ENCODE peak calls at places on chromosome 1, in eight cellular contexts. One of them, this sample, is unnamed.

GRCh38 chr1:41626616-41627375 is 142.3 kb upstream of the EDN2 start:
- DNase-seq in ACHN: peak
- DNase-seq in activated naive CD4-positive, alpha-beta T cell treated with anti-CD3 and anti-CD28 coated beads, Interleukin-2, amount 10 ng/mL, durations not matched to agents 7 days and 5 days: no peak
- DNase-seq in ELR: peak
- DNase-seq in adrenal gland: no peak
- DNase-seq in lung microvascular endothelial cell: no peak
- DNase-seq in stimulated activated CD8-positive, alpha-beta memory T cell treated with anti-CD3 and anti-CD28 coated beads, Interleukin-7, amount 100 ng/mL, for 1 hour: no peak
- DNase-seq in GM04504: no peak
- DNase-seq in this sample: no peak

GRCh38 chr1:24491577-24492360 is 10.9 kb upstream of the RCAN3 start:
- DNase-seq in ACHN: no peak
- DNase-seq in activated naive CD4-positive, alpha-beta T cell treated with anti-CD3 and anti-CD28 coated beads, Interleukin-2, amount 10 ng/mL, durations not matched to agents 7 days and 5 days: no peak
- DNase-seq in ELR: peak
- DNase-seq in adrenal gland: no peak
- DNase-seq in lung microvascular endothelial cell: no peak
- DNase-seq in stimulated activated CD8-positive, alpha-beta memory T cell treated with anti-CD3 and anti-CD28 coated beads, Interleukin-7, amount 100 ng/mL, for 1 hour: no peak
- DNase-seq in GM04504: no peak
- DNase-seq in this sample: no peak

GRCh38 chr1:240658312-240658975 is 46.5 kb upstream of the GREM2 start:
- DNase-seq in ACHN: no peak
- DNase-seq in activated naive CD4-positive, alpha-beta T cell treated with anti-CD3 and anti-CD28 coated beads, Interleukin-2, amount 10 ng/mL, durations not matched to agents 7 days and 5 days: no peak
- DNase-seq in ELR: peak
- DNase-seq in adrenal gland: no peak
- DNase-seq in lung microvascular endothelial cell: no peak
- DNase-seq in stimulated activated CD8-positive, alpha-beta memory T cell treated with anti-CD3 and anti-CD28 coated beads, Interleukin-7, amount 100 ng/mL, for 1 hour: no peak
- DNase-seq in GM04504: no peak
- DNase-seq in this sample: no peak

GRCh38 chr1:55696181-55696580 is 481.0 kb upstream of the USP24 start:
- DNase-seq in ACHN: no peak
- DNase-seq in activated naive CD4-positive, alpha-beta T cell treated with anti-CD3 and anti-CD28 coated beads, Interleukin-2, amount 10 ng/mL, durations not matched to agents 7 days and 5 days: no peak
- DNase-seq in ELR: peak
- DNase-seq in adrenal gland: no peak
- DNase-seq in lung microvascular endothelial cell: peak
- DNase-seq in stimulated activated CD8-positive, alpha-beta memory T cell treated with anti-CD3 and anti-CD28 coated beads, Interleukin-7, amount 100 ng/mL, for 1 hour: no peak
- DNase-seq in GM04504: peak
- DNase-seq in this sample: no peak

GRCh38 chr1:224380003-224380402 is 23.3 kb downstream of the CNIH4 start:
- DNase-seq in ACHN: no peak
- DNase-seq in activated naive CD4-positive, alpha-beta T cell treated with anti-CD3 and anti-CD28 coated beads, Interleukin-2, amount 10 ng/mL, durations not matched to agents 7 days and 5 days: peak
- DNase-seq in ELR: no peak
- DNase-seq in adrenal gland: no peak
- DNase-seq in lung microvascular endothelial cell: no peak
- DNase-seq in stimulated activated CD8-positive, alpha-beta memory T cell treated with anti-CD3 and anti-CD28 coated beads, Interleukin-7, amount 100 ng/mL, for 1 hour: peak
- DNase-seq in GM04504: no peak
- DNase-seq in this sample: no peak

GRCh38 chr1:71834570-71835441 is 447.5 kb downstream of the NEGR1 start:
- DNase-seq in ACHN: no peak
- DNase-seq in activated naive CD4-positive, alpha-beta T cell treated with anti-CD3 and anti-CD28 coated beads, Interleukin-2, amount 10 ng/mL, durations not matched to agents 7 days and 5 days: no peak
- DNase-seq in ELR: no peak
- DNase-seq in adrenal gland: peak
- DNase-seq in lung microvascular endothelial cell: peak
- DNase-seq in stimulated activated CD8-positive, alpha-beta memory T cell treated with anti-CD3 and anti-CD28 coated beads, Interleukin-7, amount 100 ng/mL, for 1 hour: no peak
- DNase-seq in GM04504: no peak
- DNase-seq in this sample: no peak

GRCh38 chr1:227370463-227371254 is 52.4 kb upstream of the CDC42BPA start:
- DNase-seq in ACHN: no peak
- DNase-seq in activated naive CD4-positive, alpha-beta T cell treated with anti-CD3 and anti-CD28 coated beads, Interleukin-2, amount 10 ng/mL, durations not matched to agents 7 days and 5 days: no peak
- DNase-seq in ELR: peak
- DNase-seq in adrenal gland: no peak
- DNase-seq in lung microvascular endothelial cell: no peak
- DNase-seq in stimulated activated CD8-positive, alpha-beta memory T cell treated with anti-CD3 and anti-CD28 coated beads, Interleukin-7, amount 100 ng/mL, for 1 hour: no peak
- DNase-seq in GM04504: no peak
- DNase-seq in this sample: no peak

GRCh38 chr1:41450747-41451285 is 33.7 kb downstream of the EDN2 start:
- DNase-seq in ACHN: no peak
- DNase-seq in activated naive CD4-positive, alpha-beta T cell treated with anti-CD3 and anti-CD28 coated beads, Interleukin-2, amount 10 ng/mL, durations not matched to agents 7 days and 5 days: no peak
- DNase-seq in ELR: no peak
- DNase-seq in adrenal gland: no peak
- DNase-seq in lung microvascular endothelial cell: no peak
- DNase-seq in stimulated activated CD8-positive, alpha-beta memory T cell treated with anti-CD3 and anti-CD28 coated beads, Interleukin-7, amount 100 ng/mL, for 1 hour: no peak
- DNase-seq in GM04504: no peak
- DNase-seq in this sample: no peak

GRCh38 chr1:197572169-197572568 is 203.1 kb downstream of the DENND1B start:
- DNase-seq in ACHN: no peak
- DNase-seq in activated naive CD4-positive, alpha-beta T cell treated with anti-CD3 and anti-CD28 coated beads, Interleukin-2, amount 10 ng/mL, durations not matched to agents 7 days and 5 days: no peak
- DNase-seq in ELR: no peak
- DNase-seq in adrenal gland: no peak
- DNase-seq in lung microvascular endothelial cell: no peak
- DNase-seq in stimulated activated CD8-positive, alpha-beta memory T cell treated with anti-CD3 and anti-CD28 coated beads, Interleukin-7, amount 100 ng/mL, for 1 hour: no peak
- DNase-seq in GM04504: no peak
- DNase-seq in this sample: no peak

GRCh38 chr1:225657462-225657989 is 4.6 kb upstream of the ENAH start:
- DNase-seq in ACHN: peak
- DNase-seq in activated naive CD4-positive, alpha-beta T cell treated with anti-CD3 and anti-CD28 coated beads, Interleukin-2, amount 10 ng/mL, durations not matched to agents 7 days and 5 days: no peak
- DNase-seq in ELR: peak
- DNase-seq in adrenal gland: no peak
- DNase-seq in lung microvascular endothelial cell: peak
- DNase-seq in stimulated activated CD8-positive, alpha-beta memory T cell treated with anti-CD3 and anti-CD28 coated beads, Interleukin-7, amount 100 ng/mL, for 1 hour: no peak
- DNase-seq in GM04504: peak
- DNase-seq in this sample: no peak

GRCh38 chr1:117571496-117571895 is 34.4 kb upstream of the TENT5C start:
- DNase-seq in ACHN: no peak
- DNase-seq in activated naive CD4-positive, alpha-beta T cell treated with anti-CD3 and anti-CD28 coated beads, Interleukin-2, amount 10 ng/mL, durations not matched to agents 7 days and 5 days: no peak
- DNase-seq in ELR: no peak
- DNase-seq in adrenal gland: no peak
- DNase-seq in lung microvascular endothelial cell: no peak
- DNase-seq in stimulated activated CD8-positive, alpha-beta memory T cell treated with anti-CD3 and anti-CD28 coated beads, Interleukin-7, amount 100 ng/mL, for 1 hour: no peak
- DNase-seq in GM04504: no peak
- DNase-seq in this sample: no peak

GRCh38 chr1:193283026-193283425 is 96.6 kb upstream of the B3GALT2 start:
- DNase-seq in ACHN: no peak
- DNase-seq in activated naive CD4-positive, alpha-beta T cell treated with anti-CD3 and anti-CD28 coated beads, Interleukin-2, amount 10 ng/mL, durations not matched to agents 7 days and 5 days: no peak
- DNase-seq in ELR: peak
- DNase-seq in adrenal gland: no peak
- DNase-seq in lung microvascular endothelial cell: no peak
- DNase-seq in stimulated activated CD8-positive, alpha-beta memory T cell treated with anti-CD3 and anti-CD28 coated beads, Interleukin-7, amount 100 ng/mL, for 1 hour: no peak
- DNase-seq in GM04504: peak
- DNase-seq in this sample: no peak

GRCh38 chr1:216388558-216388957 is 34.7 kb downstream of the USH2A start:
- DNase-seq in ACHN: no peak
- DNase-seq in activated naive CD4-positive, alpha-beta T cell treated with anti-CD3 and anti-CD28 coated beads, Interleukin-2, amount 10 ng/mL, durations not matched to agents 7 days and 5 days: no peak
- DNase-seq in ELR: no peak
- DNase-seq in adrenal gland: no peak
- DNase-seq in lung microvascular endothelial cell: no peak
- DNase-seq in stimulated activated CD8-positive, alpha-beta memory T cell treated with anti-CD3 and anti-CD28 coated beads, Interleukin-7, amount 100 ng/mL, for 1 hour: no peak
- DNase-seq in GM04504: no peak
- DNase-seq in this sample: no peak

GRCh38 chr1:223794040-223794880 is 51.5 kb downstream of the TP53BP2 start:
- DNase-seq in ACHN: no peak
- DNase-seq in activated naive CD4-positive, alpha-beta T cell treated with anti-CD3 and anti-CD28 coated beads, Interleukin-2, amount 10 ng/mL, durations not matched to agents 7 days and 5 days: no peak
- DNase-seq in ELR: no peak
- DNase-seq in adrenal gland: no peak
- DNase-seq in lung microvascular endothelial cell: no peak
- DNase-seq in stimulated activated CD8-positive, alpha-beta memory T cell treated with anti-CD3 and anti-CD28 coated beads, Interleukin-7, amount 100 ng/mL, for 1 hour: no peak
- DNase-seq in GM04504: no peak
- DNase-seq in this sample: no peak

GRCh38 chr1:201570886-201571624 is 32.1 kb downstream of the NAV1 start:
- DNase-seq in ACHN: no peak
- DNase-seq in activated naive CD4-positive, alpha-beta T cell treated with anti-CD3 and anti-CD28 coated beads, Interleukin-2, amount 10 ng/mL, durations not matched to agents 7 days and 5 days: no peak
- DNase-seq in ELR: no peak
- DNase-seq in adrenal gland: peak
- DNase-seq in lung microvascular endothelial cell: peak
- DNase-seq in stimulated activated CD8-positive, alpha-beta memory T cell treated with anti-CD3 and anti-CD28 coated beads, Interleukin-7, amount 100 ng/mL, for 1 hour: no peak
- DNase-seq in GM04504: no peak
- DNase-seq in this sample: peak

GRCh38 chr1:36912365-36912840 is 121.9 kb downstream of the GRIK3 start:
- DNase-seq in ACHN: no peak
- DNase-seq in activated naive CD4-positive, alpha-beta T cell treated with anti-CD3 and anti-CD28 coated beads, Interleukin-2, amount 10 ng/mL, durations not matched to agents 7 days and 5 days: no peak
- DNase-seq in ELR: no peak
- DNase-seq in adrenal gland: no peak
- DNase-seq in lung microvascular endothelial cell: no peak
- DNase-seq in stimulated activated CD8-positive, alpha-beta memory T cell treated with anti-CD3 and anti-CD28 coated beads, Interleukin-7, amount 100 ng/mL, for 1 hour: no peak
- DNase-seq in GM04504: no peak
- DNase-seq in this sample: no peak

GRCh38 chr1:15605398-15606080 is 11.7 kb upstream of the DDI2 start:
- DNase-seq in ACHN: no peak
- DNase-seq in activated naive CD4-positive, alpha-beta T cell treated with anti-CD3 and anti-CD28 coated beads, Interleukin-2, amount 10 ng/mL, durations not matched to agents 7 days and 5 days: no peak
- DNase-seq in ELR: no peak
- DNase-seq in adrenal gland: no peak
- DNase-seq in lung microvascular endothelial cell: no peak
- DNase-seq in stimulated activated CD8-positive, alpha-beta memory T cell treated with anti-CD3 and anti-CD28 coated beads, Interleukin-7, amount 100 ng/mL, for 1 hour: no peak
- DNase-seq in GM04504: no peak
- DNase-seq in this sample: no peak

GRCh38 chr1:101757985-101758384 is 238.7 kb downstream of the OLFM3 start:
- DNase-seq in ACHN: no peak
- DNase-seq in activated naive CD4-positive, alpha-beta T cell treated with anti-CD3 and anti-CD28 coated beads, Interleukin-2, amount 10 ng/mL, durations not matched to agents 7 days and 5 days: no peak
- DNase-seq in ELR: peak
- DNase-seq in adrenal gland: no peak
- DNase-seq in lung microvascular endothelial cell: no peak
- DNase-seq in stimulated activated CD8-positive, alpha-beta memory T cell treated with anti-CD3 and anti-CD28 coated beads, Interleukin-7, amount 100 ng/mL, for 1 hour: no peak
- DNase-seq in GM04504: no peak
- DNase-seq in this sample: no peak

GRCh38 chr1:204733869-204734596 is 48.5 kb upstream of the LRRN2 start:
- DNase-seq in ACHN: no peak
- DNase-seq in activated naive CD4-positive, alpha-beta T cell treated with anti-CD3 and anti-CD28 coated beads, Interleukin-2, amount 10 ng/mL, durations not matched to agents 7 days and 5 days: no peak
- DNase-seq in ELR: no peak
- DNase-seq in adrenal gland: no peak
- DNase-seq in lung microvascular endothelial cell: no peak
- DNase-seq in stimulated activated CD8-positive, alpha-beta memory T cell treated with anti-CD3 and anti-CD28 coated beads, Interleukin-7, amount 100 ng/mL, for 1 hour: no peak
- DNase-seq in GM04504: no peak
- DNase-seq in this sample: no peak

GRCh38 chr1:45332346-45332720 is 5.6 kb downstream of the HPDL start:
- DNase-seq in ACHN: no peak
- DNase-seq in activated naive CD4-positive, alpha-beta T cell treated with anti-CD3 and anti-CD28 coated beads, Interleukin-2, amount 10 ng/mL, durations not matched to agents 7 days and 5 days: no peak
- DNase-seq in ELR: no peak
- DNase-seq in adrenal gland: no peak
- DNase-seq in lung microvascular endothelial cell: no peak
- DNase-seq in stimulated activated CD8-positive, alpha-beta memory T cell treated with anti-CD3 and anti-CD28 coated beads, Interleukin-7, amount 100 ng/mL, for 1 hour: no peak
- DNase-seq in GM04504: no peak
- DNase-seq in this sample: no peak

GRCh38 chr1:212669102-212669501 is 30.5 kb downstream of the BATF3 start:
- DNase-seq in ACHN: peak
- DNase-seq in activated naive CD4-positive, alpha-beta T cell treated with anti-CD3 and anti-CD28 coated beads, Interleukin-2, amount 10 ng/mL, durations not matched to agents 7 days and 5 days: no peak
- DNase-seq in ELR: peak
- DNase-seq in adrenal gland: no peak
- DNase-seq in lung microvascular endothelial cell: peak
- DNase-seq in stimulated activated CD8-positive, alpha-beta memory T cell treated with anti-CD3 and anti-CD28 coated beads, Interleukin-7, amount 100 ng/mL, for 1 hour: no peak
- DNase-seq in GM04504: no peak
- DNase-seq in this sample: peak

GRCh38 chr1:1189071-1189470 is 15.4 kb downstream of the TTLL10 start:
- DNase-seq in ACHN: no peak
- DNase-seq in activated naive CD4-positive, alpha-beta T cell treated with anti-CD3 and anti-CD28 coated beads, Interleukin-2, amount 10 ng/mL, durations not matched to agents 7 days and 5 days: no peak
- DNase-seq in ELR: no peak
- DNase-seq in adrenal gland: no peak
- DNase-seq in lung microvascular endothelial cell: no peak
- DNase-seq in stimulated activated CD8-positive, alpha-beta memory T cell treated with anti-CD3 and anti-CD28 coated beads, Interleukin-7, amount 100 ng/mL, for 1 hour: no peak
- DNase-seq in GM04504: no peak
- DNase-seq in this sample: no peak

GRCh38 chr1:201701831-201702230 is 127.1 kb upstream of the IPO9 start:
- DNase-seq in ACHN: no peak
- DNase-seq in activated naive CD4-positive, alpha-beta T cell treated with anti-CD3 and anti-CD28 coated beads, Interleukin-2, amount 10 ng/mL, durations not matched to agents 7 days and 5 days: no peak
- DNase-seq in ELR: no peak
- DNase-seq in adrenal gland: no peak
- DNase-seq in lung microvascular endothelial cell: no peak
- DNase-seq in stimulated activated CD8-positive, alpha-beta memory T cell treated with anti-CD3 and anti-CD28 coated beads, Interleukin-7, amount 100 ng/mL, for 1 hour: no peak
- DNase-seq in GM04504: no peak
- DNase-seq in this sample: no peak

GRCh38 chr1:19450811-19451564 is 34.4 kb downstream of the CAPZB start:
- DNase-seq in ACHN: peak
- DNase-seq in activated naive CD4-positive, alpha-beta T cell treated with anti-CD3 and anti-CD28 coated beads, Interleukin-2, amount 10 ng/mL, durations not matched to agents 7 days and 5 days: no peak
- DNase-seq in ELR: peak
- DNase-seq in adrenal gland: peak
- DNase-seq in lung microvascular endothelial cell: peak
- DNase-seq in stimulated activated CD8-positive, alpha-beta memory T cell treated with anti-CD3 and anti-CD28 coated beads, Interleukin-7, amount 100 ng/mL, for 1 hour: no peak
- DNase-seq in GM04504: peak
- DNase-seq in this sample: no peak

GRCh38 chr1:184563308-184563707 is 176.5 kb downstream of the C1orf21 start:
- DNase-seq in ACHN: peak
- DNase-seq in activated naive CD4-positive, alpha-beta T cell treated with anti-CD3 and anti-CD28 coated beads, Interleukin-2, amount 10 ng/mL, durations not matched to agents 7 days and 5 days: no peak
- DNase-seq in ELR: peak
- DNase-seq in adrenal gland: no peak
- DNase-seq in lung microvascular endothelial cell: peak
- DNase-seq in stimulated activated CD8-positive, alpha-beta memory T cell treated with anti-CD3 and anti-CD28 coated beads, Interleukin-7, amount 100 ng/mL, for 1 hour: no peak
- DNase-seq in GM04504: peak
- DNase-seq in this sample: no peak

GRCh38 chr1:181251001-181251712 is 162.7 kb downstream of the IER5 start:
- DNase-seq in ACHN: peak
- DNase-seq in activated naive CD4-positive, alpha-beta T cell treated with anti-CD3 and anti-CD28 coated beads, Interleukin-2, amount 10 ng/mL, durations not matched to agents 7 days and 5 days: no peak
- DNase-seq in ELR: peak
- DNase-seq in adrenal gland: peak
- DNase-seq in lung microvascular endothelial cell: peak
- DNase-seq in stimulated activated CD8-positive, alpha-beta memory T cell treated with anti-CD3 and anti-CD28 coated beads, Interleukin-7, amount 100 ng/mL, for 1 hour: no peak
- DNase-seq in GM04504: peak
- DNase-seq in this sample: no peak

GRCh38 chr1:55468438-55468837 is 253.3 kb upstream of the USP24 start:
- DNase-seq in ACHN: no peak
- DNase-seq in activated naive CD4-positive, alpha-beta T cell treated with anti-CD3 and anti-CD28 coated beads, Interleukin-2, amount 10 ng/mL, durations not matched to agents 7 days and 5 days: no peak
- DNase-seq in ELR: no peak
- DNase-seq in adrenal gland: no peak
- DNase-seq in lung microvascular endothelial cell: no peak
- DNase-seq in stimulated activated CD8-positive, alpha-beta memory T cell treated with anti-CD3 and anti-CD28 coated beads, Interleukin-7, amount 100 ng/mL, for 1 hour: no peak
- DNase-seq in GM04504: peak
- DNase-seq in this sample: no peak

GRCh38 chr1:15207031-15207828 is 39.8 kb upstream of the FHAD1 start:
- DNase-seq in ACHN: no peak
- DNase-seq in activated naive CD4-positive, alpha-beta T cell treated with anti-CD3 and anti-CD28 coated beads, Interleukin-2, amount 10 ng/mL, durations not matched to agents 7 days and 5 days: no peak
- DNase-seq in ELR: no peak
- DNase-seq in adrenal gland: peak
- DNase-seq in lung microvascular endothelial cell: no peak
- DNase-seq in stimulated activated CD8-positive, alpha-beta memory T cell treated with anti-CD3 and anti-CD28 coated beads, Interleukin-7, amount 100 ng/mL, for 1 hour: no peak
- DNase-seq in GM04504: no peak
- DNase-seq in this sample: no peak

GRCh38 chr1:40299366-40300248 is 17.5 kb downstream of the COL9A2 start:
- DNase-seq in ACHN: no peak
- DNase-seq in activated naive CD4-positive, alpha-beta T cell treated with anti-CD3 and anti-CD28 coated beads, Interleukin-2, amount 10 ng/mL, durations not matched to agents 7 days and 5 days: no peak
- DNase-seq in ELR: no peak
- DNase-seq in adrenal gland: no peak
- DNase-seq in lung microvascular endothelial cell: no peak
- DNase-seq in stimulated activated CD8-positive, alpha-beta memory T cell treated with anti-CD3 and anti-CD28 coated beads, Interleukin-7, amount 100 ng/mL, for 1 hour: no peak
- DNase-seq in GM04504: no peak
- DNase-seq in this sample: no peak

GRCh38 chr1:86085741-86086411 is 70.7 kb downstream of the COL24A1 start:
- DNase-seq in ACHN: no peak
- DNase-seq in activated naive CD4-positive, alpha-beta T cell treated with anti-CD3 and anti-CD28 coated beads, Interleukin-2, amount 10 ng/mL, durations not matched to agents 7 days and 5 days: no peak
- DNase-seq in ELR: no peak
- DNase-seq in adrenal gland: no peak
- DNase-seq in lung microvascular endothelial cell: no peak
- DNase-seq in stimulated activated CD8-positive, alpha-beta memory T cell treated with anti-CD3 and anti-CD28 coated beads, Interleukin-7, amount 100 ng/mL, for 1 hour: no peak
- DNase-seq in GM04504: no peak
- DNase-seq in this sample: no peak

GRCh38 chr1:84271452-84272273 is 29.8 kb upstream of the SAMD13 start:
- DNase-seq in ACHN: no peak
- DNase-seq in activated naive CD4-positive, alpha-beta T cell treated with anti-CD3 and anti-CD28 coated beads, Interleukin-2, amount 10 ng/mL, durations not matched to agents 7 days and 5 days: no peak
- DNase-seq in ELR: peak
- DNase-seq in adrenal gland: no peak
- DNase-seq in lung microvascular endothelial cell: no peak
- DNase-seq in stimulated activated CD8-positive, alpha-beta memory T cell treated with anti-CD3 and anti-CD28 coated beads, Interleukin-7, amount 100 ng/mL, for 1 hour: no peak
- DNase-seq in GM04504: no peak
- DNase-seq in this sample: no peak

GRCh38 chr1:81298321-81298720 is 502.4 kb upstream of the ADGRL2 start:
- DNase-seq in ACHN: no peak
- DNase-seq in activated naive CD4-positive, alpha-beta T cell treated with anti-CD3 and anti-CD28 coated beads, Interleukin-2, amount 10 ng/mL, durations not matched to agents 7 days and 5 days: no peak
- DNase-seq in ELR: no peak
- DNase-seq in adrenal gland: no peak
- DNase-seq in lung microvascular endothelial cell: no peak
- DNase-seq in stimulated activated CD8-positive, alpha-beta memory T cell treated with anti-CD3 and anti-CD28 coated beads, Interleukin-7, amount 100 ng/mL, for 1 hour: no peak
- DNase-seq in GM04504: no peak
- DNase-seq in this sample: no peak

GRCh38 chr1:72006092-72006491 is 276.2 kb downstream of the NEGR1 start:
- DNase-seq in ACHN: no peak
- DNase-seq in activated naive CD4-positive, alpha-beta T cell treated with anti-CD3 and anti-CD28 coated beads, Interleukin-2, amount 10 ng/mL, durations not matched to agents 7 days and 5 days: no peak
- DNase-seq in ELR: peak
- DNase-seq in adrenal gland: no peak
- DNase-seq in lung microvascular endothelial cell: no peak
- DNase-seq in stimulated activated CD8-positive, alpha-beta memory T cell treated with anti-CD3 and anti-CD28 coated beads, Interleukin-7, amount 100 ng/mL, for 1 hour: no peak
- DNase-seq in GM04504: no peak
- DNase-seq in this sample: no peak

GRCh38 chr1:111988377-111988742 is 1.1 kb downstream of the KCND3 start:
- DNase-seq in ACHN: no peak
- DNase-seq in activated naive CD4-positive, alpha-beta T cell treated with anti-CD3 and anti-CD28 coated beads, Interleukin-2, amount 10 ng/mL, durations not matched to agents 7 days and 5 days: no peak
- DNase-seq in ELR: no peak
- DNase-seq in adrenal gland: no peak
- DNase-seq in lung microvascular endothelial cell: no peak
- DNase-seq in stimulated activated CD8-positive, alpha-beta memory T cell treated with anti-CD3 and anti-CD28 coated beads, Interleukin-7, amount 100 ng/mL, for 1 hour: no peak
- DNase-seq in GM04504: no peak
- DNase-seq in this sample: no peak

This sample was measured in K562.